ENCODE peak calls at places on chromosomes 1 and 21, in five cellular contexts. Q, U, P, S and D are unnamed samples.
A peak's percentile ranks its signal among the peaks of the same experiment; 100 is the strongest.

GRCh38 chr1:232904566-232904965 is 45.8 kb upstream of the NTPCR start:
- DNase-seq in Q (no peak), U (peak; percentile 89), P (no peak), S (no peak), D (no peak)

GRCh38 chr1:219463629-219464028 is 149.3 kb downstream of the ZC3H11B start:
- DNase-seq in Q (no peak), U (no peak), P (no peak), S (no peak), D (no peak)

GRCh38 chr1:3290915-3291314 is 163.6 kb upstream of the ARHGEF16 start:
- DNase-seq in Q (no peak), U (no peak), P (no peak), S (no peak), D (no peak)

GRCh38 chr1:223479718-223480425 is 86.7 kb downstream of the CCDC185 start:
- DNase-seq in Q (no peak), U (no peak), P (no peak), S (no peak), D (no peak)

GRCh38 chr1:28927442-28928305 is 13.3 kb downstream of the EPB41 start:
- DNase-seq in Q (no peak), U (peak; percentile 59), P (no peak), S (no peak), D (no peak)

GRCh38 chr1:223326776-223327175 is 37.2 kb downstream of the SUSD4 start:
- DNase-seq in Q (no peak), U (peak; percentile 59), P (no peak), S (no peak), D (no peak)

GRCh38 chr1:43986712-43987111 is 4.7 kb upstream of the CCDC24 start:
- DNase-seq in Q (no peak), U (no peak), P (no peak), S (no peak), D (peak; percentile 79)

GRCh38 chr1:226631229-226632000 is 82.9 kb downstream of the STUM start:
- DNase-seq in Q (peak; percentile 35), U (no peak), P (peak; percentile 35), S (peak; percentile 8), D (no peak)

GRCh38 chr1:42186172-42186571 is 21.6 kb upstream of the GUCA2A start:
- DNase-seq in Q (no peak), U (peak; percentile 57), P (no peak), S (no peak), D (no peak)

GRCh38 chr1:55039342-55040082 is at the start of gene PCSK9:
- DNase-seq in Q (no peak), U (no peak), P (no peak), S (peak; percentile 70), D (peak; percentile 86)

GRCh38 chr1:37682334-37682987 is 9.9 kb upstream of the CDCA8 start:
- DNase-seq in Q (peak; percentile 85), U (peak; percentile 61), P (peak; percentile 84), S (peak; percentile 62), D (peak; percentile 79)

GRCh38 chr1:12063141-12064072 is at the start of gene TNFRSF8:
- DNase-seq in Q (no peak), U (peak; percentile 35), P (no peak), S (no peak), D (no peak)

GRCh38 chr1:9892563-9893528 is 17.2 kb downstream of the CTNNBIP1 start:
- DNase-seq in Q (no peak), U (peak; percentile 88), P (no peak), S (no peak), D (no peak)

GRCh38 chr1:30694248-30695175 is 28.9 kb downstream of the MATN1 start:
- DNase-seq in Q (no peak), U (no peak), P (no peak), S (peak; percentile 25), D (no peak)

GRCh38 chr21:28605138-28605537 is 387.5 kb downstream of the LTN1 start:
- DNase-seq in Q (no peak), U (no peak), P (no peak), S (no peak), D (no peak)

GRCh38 chr1:192474080-192474683 is 101.4 kb upstream of the RGS1 start:
- DNase-seq in Q (no peak), U (peak; percentile 23), P (no peak), S (no peak), D (no peak)

GRCh38 chr1:24203404-24203803 is 16.3 kb upstream of the IFNLR1 start:
- DNase-seq in Q (no peak), U (no peak), P (no peak), S (no peak), D (no peak)

GRCh38 chr1:237556911-237557310 is 333.8 kb downstream of the ZP4 start:
- DNase-seq in Q (no peak), U (no peak), P (no peak), S (no peak), D (no peak)

GRCh38 chr1:202156590-202156989 is 3.8 kb downstream of the PTPN7 start:
- DNase-seq in Q (no peak), U (no peak), P (no peak), S (no peak), D (no peak)

GRCh38 chr1:14724234-14724633 is 125.7 kb downstream of the KAZN start:
- DNase-seq in Q (no peak), U (no peak), P (no peak), S (no peak), D (no peak)

GRCh38 chr1:239757711-239758110 is 334.0 kb upstream of the FMN2 start:
- DNase-seq in Q (no peak), U (no peak), P (no peak), S (no peak), D (no peak)

GRCh38 chr1:16281765-16282164 is 44.8 kb upstream of the CPLANE2 start:
- DNase-seq in Q (no peak), U (no peak), P (peak; percentile 9), S (no peak), D (no peak)

GRCh38 chr1:16289959-16290358 is 53.0 kb upstream of the CPLANE2 start:
- DNase-seq in Q (no peak), U (no peak), P (peak; percentile 19), S (no peak), D (no peak)

GRCh38 chr1:16286122-16286521 is 49.1 kb upstream of the CPLANE2 start:
- DNase-seq in Q (no peak), U (no peak), P (no peak), S (no peak), D (no peak)
- H3K27ac ChIP-seq in Q (no peak overlapping the region), U (no peak overlapping the region), P (peak overlapping the region; percentile 87), S (no peak overlapping the region), D (no peak overlapping the region)

DNA sequence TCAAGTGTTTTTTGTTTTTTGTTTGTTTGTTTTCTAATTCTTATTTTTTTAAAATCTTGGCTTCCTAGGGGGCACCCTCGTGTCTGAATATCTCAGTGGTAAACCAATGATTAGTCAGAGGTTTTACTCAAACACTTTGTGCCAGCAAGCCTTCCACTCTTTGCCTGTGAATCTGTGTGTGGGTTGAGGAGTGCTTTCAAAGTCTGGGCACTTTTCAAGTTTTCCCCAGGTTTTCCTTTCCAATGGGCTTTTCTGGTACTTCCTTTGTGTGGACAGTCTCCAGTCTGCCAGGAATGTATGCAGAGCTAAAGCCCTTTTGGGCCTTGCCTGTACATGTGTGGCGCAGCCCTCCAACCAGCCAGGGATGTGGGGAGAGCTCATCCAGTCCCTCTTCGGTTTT is 9.7 kb upstream of the PPIE start:
- DNase-seq in Q (no peak), U (peak; percentile 9), P (no peak), S (no peak), D (no peak)
- H3K27me3 ChIP-seq in Q (peaks cover 6% of the 10 kb centered on the region), U (peaks cover 56% of the 10 kb centered on the region), P (no peaks in the 10 kb centered on the region), S (no peaks in the 10 kb centered on the region), D (peaks cover 23% of the 10 kb centered on the region)

GRCh38 chr1:110728388-110728787 is 53.6 kb upstream of the KCNA3 start:
- DNase-seq in Q (no peak), U (no peak), P (no peak), S (no peak), D (no peak)

GRCh38 chr1:110718452-110718851 is 43.7 kb upstream of the KCNA3 start:
- DNase-seq in Q (no peak), U (no peak), P (no peak), S (no peak), D (no peak)

GRCh38 chr1:110719908-110720307 is 45.2 kb upstream of the KCNA3 start:
- DNase-seq in Q (no peak), U (no peak), P (no peak), S (no peak), D (no peak)

GRCh38 chr1:110726755-110727154 is 52.0 kb upstream of the KCNA3 start:
- DNase-seq in Q (no peak), U (no peak), P (no peak), S (no peak), D (no peak)

DNA sequence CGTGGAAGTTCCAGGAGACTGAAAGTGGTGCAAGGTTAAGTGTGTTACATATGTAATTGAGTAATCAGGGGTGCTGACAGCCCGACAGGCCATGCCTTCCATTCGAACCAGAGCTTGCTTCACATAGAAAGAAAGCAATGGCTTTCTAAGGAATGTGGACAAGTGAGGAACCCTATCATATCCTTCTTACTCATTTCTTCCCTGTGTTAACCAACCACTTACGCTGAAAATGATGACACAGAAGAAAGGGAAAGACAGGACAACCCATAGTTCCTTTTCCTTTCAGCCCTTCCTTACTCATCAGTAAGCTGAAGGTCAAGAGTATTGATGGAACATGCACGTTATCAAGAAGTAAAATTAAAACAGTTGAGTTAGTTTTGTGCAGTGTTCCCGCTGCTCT is 48.1 kb upstream of the KCNA3 start:
- DNase-seq in Q (no peak), U (no peak), P (no peak), S (no peak), D (no peak)
- H3K27ac ChIP-seq in Q (no peak overlapping the region), U (no peak overlapping the region), P (no peak overlapping the region), S (no peak overlapping the region), D (no peak overlapping the region)

GRCh38 chr1:224620105-224620504 is 4.0 kb downstream of the CNIH3 start:
- DNase-seq in Q (no peak), U (no peak), P (no peak), S (no peak), D (no peak)
- H3K27me3 ChIP-seq in Q (peaks cover 8% of the 10 kb centered on the region), U (peaks cover 32% of the 10 kb centered on the region), P (peaks cover 7% of the 10 kb centered on the region), S (no peaks in the 10 kb centered on the region), D (peaks cover 41% of the 10 kb centered on the region)

DNA sequence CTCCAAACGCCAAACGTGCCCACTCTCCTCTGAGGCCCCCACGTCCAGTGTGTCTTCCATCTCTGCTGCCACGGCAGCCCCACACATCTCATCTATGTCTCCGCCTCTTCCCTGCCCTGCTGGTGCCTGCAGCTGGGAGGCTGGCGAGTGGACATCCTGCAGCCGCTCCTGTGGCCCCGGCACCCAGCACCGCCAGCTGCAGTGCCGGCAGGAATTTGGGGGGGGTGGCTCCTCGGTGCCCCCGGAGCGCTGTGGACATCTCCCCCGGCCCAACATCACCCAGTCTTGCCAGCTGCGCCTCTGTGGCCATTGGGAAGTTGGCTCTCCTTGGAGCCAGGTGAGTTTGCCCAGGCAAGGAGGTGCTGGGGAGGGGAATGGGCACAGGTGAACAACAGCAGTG is 8.6 kb downstream of the ADAMTSL4 start:
- DNase-seq in Q (no peak), U (no peak), P (no peak), S (no peak), D (no peak)
- H3K27ac ChIP-seq in Q (no peak overlapping the region), U (no peak overlapping the region), P (peak overlapping the region; percentile 98), S (no peak overlapping the region), D (no peak overlapping the region)

GRCh38 chr1:18644469-18645171 is 14.0 kb downstream of the PAX7 start:
- DNase-seq in Q (no peak), U (no peak), P (no peak), S (no peak), D (no peak)
- H3K27me3 ChIP-seq in Q (peaks cover 66% of the 10 kb centered on the region), U (peaks cover 83% of the 10 kb centered on the region), P (peaks cover 8% of the 10 kb centered on the region), S (no peaks in the 10 kb centered on the region), D (peaks cover 97% of the 10 kb centered on the region)